ENCODE peak calls at places on chromosomes 11 and 22, in nine cellular contexts. P is WTC11, L is right lobe of liver, K is nucleus accumbens, B is T-cell, Y is B cell, H is NCI-H510A treated with DMSO at 0.1 percent for 48 hours, S is Calu3, G is astrocyte of the spinal cord. X is an unnamed sample.

GRCh38 chr11:112526699-112527410 is 266.2 kb upstream of the PLET1 start:
- DNase-seq in Y (no peak), B (no peak), L (no peak), H (no peak), S (no peak), G (no peak), P (no peak), K (no peak), X (no peak)

GRCh38 chr11:46293616-46294015 is 16.2 kb downstream of the CREB3L1 start:
- DNase-seq in K (no peak), G (peak), Y (no peak), P (no peak), S (no peak), L (no peak), B (no peak), H (no peak), X (no peak)

GRCh38 chr22:50672041-50672440 is 582 bp upstream of the SHANK3 start:
- DNase-seq in B (no peak), P (no peak), K (no peak), L (no peak), S (no peak), Y (no peak), G (no peak), H (no peak), X (peak)

GRCh38 chr11:116890193-116890592 is 52.8 kb upstream of the APOA1 start:
- DNase-seq in Y (no peak), H (peak), L (no peak), B (peak), K (no peak), P (no peak), S (no peak), G (no peak), X (no peak)

GRCh38 chr11:125627236-125627910 is 2.4 kb downstream of the CHEK1 start:
- DNase-seq in S (no peak), Y (no peak), H (no peak), K (no peak), B (no peak), L (no peak), P (no peak), G (peak), X (no peak)

GRCh38 chr22:20526628-20527355 is 19.4 kb downstream of the MED15 start:
- DNase-seq in P (no peak), B (no peak), L (no peak), S (no peak), H (no peak), Y (no peak), G (peak), K (no peak), X (no peak)

GRCh38 chr11:86116996-86117705 is 48.3 kb upstream of the PICALM start:
- DNase-seq in S (no peak), P (no peak), B (no peak), Y (no peak), G (peak), H (no peak), L (no peak), K (no peak), X (no peak)

GRCh38 chr22:35230839-35231584 is 26.3 kb upstream of the HMGXB4 start:
- DNase-seq in Y (no peak), P (no peak), L (no peak), G (no peak), H (no peak), K (no peak), B (no peak), S (peak), X (no peak)

GRCh38 chr11:1442163-1442562 is 44.4 kb downstream of the MOB2 start:
- DNase-seq in L (no peak), S (peak), G (no peak), K (no peak), B (no peak), H (no peak), P (peak), Y (no peak), X (no peak)

GRCh38 chr22:39097098-39098020 is at the start of gene APOBEC3H:
- DNase-seq in L (no peak), S (peak), K (no peak), G (no peak), Y (no peak), P (no peak), B (no peak), H (no peak), X (peak)

GRCh38 chr22:38318792-38319773 is 1.9 kb upstream of the CSNK1E start:
- DNase-seq in Y (no peak), L (no peak), S (no peak), P (peak), K (no peak), H (no peak), G (no peak), B (no peak), X (no peak)

GRCh38 chr11:46001427-46002049 is 79.1 kb downstream of the LARGE2 start:
- DNase-seq in B (no peak), Y (no peak), K (no peak), S (no peak), H (no peak), G (peak), P (no peak), L (no peak), X (no peak)

GRCh38 chr11:86748296-86748695 is 52.0 kb upstream of the PRSS23 start:
- DNase-seq in P (no peak), B (no peak), S (no peak), H (no peak), Y (no peak), K (no peak), L (no peak), G (peak), X (no peak)